ENCODE peak calls at places on chromosomes 7 and 10, in ten cellular contexts. E, Y, F, T, Q, I, G, D, N and W are unnamed samples.

GRCh38 chr7:142832452-142832851 is 22.4 kb upstream of the EPHB6 start:
- DNase-seq in D (no peak), G (no peak), Q (no peak), E (no peak), I (no peak), N (no peak), T (peak), Y (no peak), F (no peak), W (no peak)

GRCh38 chr7:47601119-47601880 is 19.4 kb upstream of the TNS3 start:
- DNase-seq in D (no peak), T (no peak), I (no peak), N (no peak), Y (no peak), Q (no peak), G (no peak), E (no peak), F (no peak), W (no peak)

GRCh38 chr10:69558559-69558958 is 14.7 kb downstream of the NEUROG3 start:
- DNase-seq in Q (no peak), G (no peak), I (no peak), N (no peak), Y (no peak), D (no peak), T (no peak), F (no peak), E (no peak), W (no peak)

GRCh38 chr10:5076615-5077014 is 17.6 kb upstream of the AKR1C3 start:
- DNase-seq in F (no peak), Y (no peak), I (no peak), G (no peak), Q (no peak), E (no peak), D (no peak), T (no peak), N (no peak), W (no peak)

GRCh38 chr7:20913853-20914252 is 127.2 kb upstream of the SP8 start:
- DNase-seq in T (no peak), G (no peak), I (no peak), Q (no peak), E (no peak), D (no peak), Y (no peak), N (no peak), F (no peak), W (no peak)

GRCh38 chr7:83798489-83798888 is 149.6 kb upstream of the SEMA3E start:
- DNase-seq in G (no peak), D (no peak), Q (no peak), E (no peak), Y (no peak), N (no peak), I (peak), T (no peak), F (no peak), W (no peak)

GRCh38 chr10:7354330-7355047 is 56.3 kb downstream of the SFMBT2 start:
- DNase-seq in F (peak), I (no peak), Q (no peak), D (no peak), T (no peak), E (no peak), Y (no peak), N (no peak), G (peak), W (no peak)

GRCh38 chr7:71679480-71679879 is 547.5 kb downstream of the GALNT17 start:
- DNase-seq in F (no peak), D (no peak), E (no peak), Y (no peak), N (no peak), Q (no peak), G (no peak), T (no peak), I (no peak), W (no peak)

GRCh38 chr10:71289421-71290130 is 29.5 kb upstream of the SLC29A3 start:
- DNase-seq in N (no peak), Y (no peak), E (no peak), F (no peak), T (no peak), I (no peak), D (no peak), Q (no peak), G (no peak), W (no peak)

GRCh38 chr7:122070062-122070461 is 74.0 kb downstream of the AASS start:
- DNase-seq in N (no peak), Q (no peak), T (no peak), G (no peak), Y (no peak), F (no peak), D (no peak), E (no peak), I (no peak), W (no peak)

GRCh38 chr7:150986099-150986512 is 4.7 kb upstream of the NOS3 start:
- DNase-seq in Q (peak), Y (no peak), G (no peak), F (peak), I (peak), N (peak), D (no peak), E (no peak), T (peak), W (no peak)

GRCh38 chr7:24727165-24728120 is 29.8 kb downstream of the GSDME start:
- DNase-seq in D (no peak), I (peak), Y (no peak), G (no peak), E (no peak), Q (no peak), N (no peak), F (no peak), T (no peak), W (peak)

GRCh38 chr10:4733150-4733842 is 92.7 kb upstream of the AKR1E2 start:
- DNase-seq in D (no peak), F (no peak), Q (no peak), I (no peak), N (no peak), Y (no peak), T (no peak), G (peak), E (no peak), W (no peak)

GRCh38 chr7:137925091-137925490 is 76.8 kb downstream of the CREB3L2 start:
- DNase-seq in Y (no peak), T (no peak), G (no peak), I (no peak), Q (no peak), D (no peak), N (no peak), E (no peak), F (no peak), W (no peak)

GRCh38 chr7:7183061-7183832 is 903 bp downstream of the C1GALT1 start:
- DNase-seq in D (peak), Q (peak), Y (no peak), G (peak), F (peak), E (peak), N (peak), T (peak), I (peak), W (no peak)

GRCh38 chr7:41967156-41967555 is 264.3 kb upstream of the INHBA start:
- DNase-seq in G (no peak), E (no peak), F (no peak), N (no peak), D (no peak), I (no peak), Q (no peak), Y (no peak), T (no peak), W (no peak)

GRCh38 chr10:16674147-16674703 is 143.0 kb downstream of the RSU1 start:
- DNase-seq in T (no peak), N (no peak), E (no peak), G (no peak), Q (no peak), F (no peak), Y (no peak), D (no peak), I (no peak), W (no peak)

DNA sequence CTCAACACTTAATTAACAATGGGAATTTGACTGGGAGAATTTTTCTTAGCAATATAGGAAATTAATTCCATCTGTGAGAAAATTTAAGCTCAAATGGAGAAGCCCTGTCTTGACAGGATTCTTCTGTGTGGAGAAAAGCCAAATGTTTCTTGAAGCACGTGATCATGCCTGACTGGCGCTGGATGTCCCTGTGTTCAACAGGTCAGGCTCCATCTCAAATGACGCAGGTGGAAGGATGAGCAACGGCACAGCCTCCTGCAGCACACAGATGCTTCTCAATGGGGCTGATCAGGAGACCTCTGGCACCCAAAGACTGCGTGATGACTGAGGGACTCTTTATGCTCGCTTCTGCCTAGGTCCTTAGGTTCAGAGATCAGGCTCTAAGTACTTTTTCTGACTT is 143.8 kb downstream of the RSU1 start:
- DNase-seq in I (no peak), Q (no peak), F (no peak), D (no peak), Y (no peak), E (no peak), N (no peak), T (no peak), G (no peak), W (no peak)
- TF ChIP-seq POLR2AphosphoS5 in I (no peak), Q (no peak), F (no peak), D (no peak), Y (no peak), E (no peak), N (no peak), T (no peak), G (no peak), W (no peak)

GRCh38 chr10:112899396-112900065 is 50.5 kb upstream of the TCF7L2 start:
- DNase-seq in F (no peak), T (no peak), I (no peak), D (no peak), E (no peak), Q (no peak), G (no peak), N (no peak), Y (no peak), W (no peak)

GRCh38 chr10:112896722-112897121 is 53.3 kb upstream of the TCF7L2 start:
- DNase-seq in E (no peak), T (no peak), Y (no peak), N (no peak), I (no peak), D (no peak), G (no peak), F (no peak), Q (no peak), W (no peak)

GRCh38 chr10:112895292-112895691 is 54.8 kb upstream of the TCF7L2 start:
- DNase-seq in Y (no peak), G (no peak), D (no peak), T (no peak), E (no peak), N (no peak), F (no peak), Q (no peak), I (no peak), W (no peak)

GRCh38 chr10:112896273-112896672 is 53.8 kb upstream of the TCF7L2 start:
- DNase-seq in D (no peak), F (no peak), E (no peak), G (no peak), I (no peak), Q (peak), Y (no peak), N (no peak), T (no peak), W (no peak)

DNA sequence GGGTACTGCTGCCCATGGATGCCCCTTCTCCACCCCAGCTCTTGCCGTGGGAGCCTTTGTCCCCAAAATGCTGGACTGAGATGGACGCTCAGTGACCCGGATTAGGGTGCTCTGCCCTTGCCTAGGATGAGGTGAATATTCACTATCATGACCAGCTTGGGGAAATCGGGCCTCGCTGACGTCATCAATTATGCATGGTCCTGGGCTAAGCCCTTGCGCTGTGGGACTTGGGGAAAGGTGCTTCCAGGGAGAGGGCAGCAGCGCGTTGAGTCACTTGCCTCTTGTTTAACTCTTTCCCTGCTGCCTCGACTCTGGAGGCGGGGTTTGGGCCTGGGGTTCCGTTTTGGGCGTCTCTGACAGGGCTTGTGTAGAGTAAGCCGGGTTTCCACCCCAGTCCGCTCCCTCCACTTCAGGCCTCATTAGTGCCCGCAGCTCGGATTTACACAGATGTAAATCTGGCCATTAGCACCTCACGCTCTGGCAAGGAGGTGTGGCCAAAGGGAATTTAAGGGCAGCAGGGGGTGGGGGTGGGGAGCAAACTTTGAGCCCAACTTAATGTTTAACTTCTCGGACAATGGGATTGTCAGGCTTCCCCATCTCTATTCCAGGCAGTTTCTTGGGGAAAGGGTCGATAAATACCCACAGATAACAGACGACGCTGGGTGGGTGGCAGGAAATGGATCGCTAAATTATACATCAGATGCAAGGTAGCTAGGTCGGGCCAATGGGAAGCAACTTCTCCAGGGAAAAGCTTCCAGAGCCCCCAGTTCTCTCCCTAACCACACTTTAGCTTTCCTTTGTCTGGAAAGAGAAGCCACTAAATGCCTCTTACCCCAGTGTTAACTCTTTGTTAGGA is 51.3 kb upstream of the TCF7L2 start:
- DNase-seq in I (no peak), D (no peak), T (no peak), Y (peak), F (no peak), E (no peak), N (peak), Q (peak), G (no peak), W (no peak)
- TF ChIP-seq POLR2AphosphoS5 in I (no peak), D (no peak), T (no peak), Y (peak), F (no peak), E (no peak), N (no peak), Q (no peak), G (no peak), W (no peak)

GRCh38 chr10:11313463-11313862 is 295.8 kb downstream of the CELF2 start:
- DNase-seq in Y (no peak), N (no peak), F (no peak), D (no peak), G (no peak), E (no peak), I (no peak), Q (no peak), T (no peak), W (no peak)
- TF ChIP-seq POLR2AphosphoS5 in Y (no peak), N (no peak), F (no peak), D (no peak), G (no peak), E (no peak), I (no peak), Q (no peak), T (no peak), W (no peak)

DNA sequence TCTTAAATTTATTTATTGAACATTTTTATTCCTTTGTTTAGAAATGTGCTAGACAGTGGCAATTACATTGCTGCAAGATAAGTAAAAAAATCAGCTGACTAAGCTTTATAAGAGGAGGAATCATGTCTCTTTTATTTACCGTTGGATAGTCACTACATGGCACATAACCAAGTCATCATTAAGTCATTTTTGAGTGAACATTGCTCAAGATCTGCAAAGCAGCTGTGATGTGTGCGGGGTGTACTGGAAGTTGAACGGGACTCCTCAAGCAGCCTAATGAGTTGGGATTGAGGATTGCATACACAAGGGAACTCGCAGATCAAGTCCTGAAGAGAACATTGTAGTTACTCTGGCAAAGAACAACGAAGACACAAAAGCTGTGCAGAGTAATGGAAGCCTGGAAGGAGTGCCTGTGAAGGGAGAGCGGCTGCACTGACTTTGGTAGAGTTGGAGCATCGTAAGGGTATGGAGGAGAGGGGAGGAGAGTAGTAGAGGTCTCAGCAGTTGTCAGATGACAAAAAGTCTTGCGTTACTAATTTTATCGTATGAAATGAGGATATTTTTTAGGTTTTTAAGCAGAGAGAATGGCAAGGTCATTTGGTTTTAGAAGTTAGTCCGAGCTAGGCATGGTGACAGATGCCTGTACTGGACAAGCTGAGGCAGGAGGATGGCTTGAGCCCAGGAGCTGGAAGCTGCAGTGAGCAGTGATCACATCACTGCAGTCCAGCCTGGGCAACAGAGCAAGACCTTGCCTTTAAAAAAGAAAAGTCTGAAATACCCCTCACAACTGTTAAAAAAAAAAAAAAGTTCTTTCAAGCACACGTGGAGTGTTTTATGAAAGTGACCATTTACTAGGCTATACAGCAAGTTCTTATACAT is 95.1 kb downstream of the BMPR1A start:
- DNase-seq in T (no peak), F (no peak), E (no peak), Q (no peak), N (no peak), D (no peak), G (no peak), I (no peak), Y (no peak), W (no peak)
- TF ChIP-seq POLR2AphosphoS5 in T (no peak), F (no peak), E (no peak), Q (peak), N (peak), D (no peak), G (peak), I (no peak), Y (no peak), W (no peak)

GRCh38 chr10:12730809-12731519 is 270.5 kb downstream of the CCDC3 start:
- DNase-seq in D (no peak), I (no peak), E (peak), G (no peak), Y (no peak), Q (no peak), T (no peak), N (no peak), F (no peak), W (no peak)
- TF ChIP-seq POLR2AphosphoS5 in D (no peak), I (no peak), E (no peak), G (no peak), Y (no peak), Q (no peak), T (no peak), N (no peak), F (no peak), W (no peak)

GRCh38 chr7:148337166-148337565 is 253.4 kb upstream of the C7orf33 start:
- DNase-seq in F (no peak), T (no peak), G (no peak), Q (no peak), N (no peak), E (no peak), I (no peak), Y (no peak), D (no peak), W (no peak)

GRCh38 chr7:148334441-148334956 is 256.1 kb upstream of the C7orf33 start:
- DNase-seq in D (no peak), Y (no peak), Q (no peak), N (no peak), T (no peak), G (no peak), I (no peak), F (no peak), E (no peak), W (no peak)

GRCh38 chr7:148336411-148336810 is 254.2 kb upstream of the C7orf33 start:
- DNase-seq in T (no peak), D (no peak), Q (no peak), Y (no peak), E (no peak), I (no peak), G (no peak), N (no peak), F (no peak), W (no peak)

GRCh38 chr7:148335790-148336189 is 254.8 kb upstream of the C7orf33 start:
- DNase-seq in Q (no peak), T (no peak), G (no peak), D (no peak), I (no peak), N (no peak), F (no peak), E (no peak), Y (no peak), W (no peak)

GRCh38 chr7:148334959-148335577 is 255.5 kb upstream of the C7orf33 start:
- DNase-seq in Q (no peak), D (no peak), I (no peak), E (no peak), Y (no peak), T (no peak), G (no peak), F (no peak), N (no peak), W (no peak)
- TF ChIP-seq POLR2AphosphoS5 in Q (no peak), D (no peak), I (no peak), E (no peak), Y (no peak), T (no peak), G (no peak), F (no peak), N (no peak), W (no peak)